ENCODE peak calls at places on chromosomes 2 and 18, in nine cellular contexts. N, E, S, Q, B, Y, F, K and G are unnamed samples.

GRCh38 chr2:121427187-121427689 is 103.4 kb upstream of the RNU4ATAC start:
- DNase-seq in F (no peak), E (no peak), Q (no peak), N (no peak), Y (no peak), S (no peak), B (no peak), K (no peak), G (no peak)

GRCh38 chr18:75218524-75218923 is 7.9 kb downstream of the TSHZ1 start:
- DNase-seq in Q (no peak), E (no peak), K (no peak), Y (peak), F (no peak), S (no peak), B (no peak), N (no peak), G (no peak)

GRCh38 chr2:36892805-36893204 is 73.5 kb downstream of the STRN start:
- DNase-seq in Y (no peak), K (no peak), S (no peak), E (no peak), N (no peak), Q (no peak), F (no peak), B (no peak), G (no peak)

GRCh38 chr18:6355789-6356589 is 58.7 kb downstream of the L3MBTL4 start:
- DNase-seq in K (peak), B (peak), F (peak), E (peak), N (no peak), S (peak), Q (no peak), Y (no peak), G (no peak)

GRCh38 chr2:5696741-5697521 is 4.7 kb downstream of the SOX11 start:
- DNase-seq in N (no peak), K (no peak), Q (no peak), E (peak), B (no peak), S (no peak), Y (no peak), F (peak), G (no peak)

GRCh38 chr2:98470851-98471255 is 26.2 kb downstream of the INPP4A start:
- DNase-seq in Q (no peak), B (no peak), F (no peak), E (no peak), K (peak), Y (no peak), N (no peak), S (no peak), G (no peak)

GRCh38 chr2:173214213-173214612 is 138.6 kb downstream of the MAP3K20 start:
- DNase-seq in Y (no peak), S (no peak), K (no peak), N (no peak), B (no peak), F (no peak), E (no peak), Q (no peak), G (no peak)

GRCh38 chr18:72869786-72870185 is 2.0 kb upstream of the NETO1 start:
- DNase-seq in S (no peak), E (no peak), K (no peak), N (no peak), Y (no peak), F (peak), Q (no peak), B (no peak), G (no peak)

GRCh38 chr18:56322403-56322802 is 316.0 kb downstream of the TXNL1 start:
- DNase-seq in Q (no peak), Y (no peak), N (no peak), F (no peak), E (no peak), B (no peak), S (no peak), K (no peak), G (no peak)

GRCh38 chr2:47599171-47599570 is 183.8 kb upstream of the MSH6 start:
- DNase-seq in K (peak), B (no peak), S (no peak), F (no peak), E (no peak), N (no peak), Y (no peak), Q (no peak), G (no peak)

DNA sequence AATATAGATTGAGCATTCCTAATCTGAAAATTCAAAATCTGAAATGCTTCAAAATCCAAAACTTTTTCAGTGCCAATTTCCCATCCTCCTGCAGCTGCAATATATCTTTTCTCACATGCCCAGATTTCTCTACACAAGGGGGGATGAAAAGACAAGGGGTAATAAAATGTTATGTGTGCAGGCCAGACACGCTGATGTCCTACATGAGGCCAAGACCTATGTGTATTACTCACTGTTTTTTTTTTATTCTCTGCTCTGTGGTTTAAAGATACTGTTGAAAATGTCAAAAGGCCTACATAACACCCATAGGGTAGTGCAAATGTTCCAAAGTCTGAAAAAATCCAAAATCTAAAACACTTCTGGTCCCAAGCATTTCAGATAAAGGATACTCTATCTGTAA is 41.2 kb upstream of the CWC22 start:
- DNase-seq in Y (no peak), S (no peak), N (no peak), F (peak), Q (no peak), K (no peak), E (no peak), B (no peak), G (no peak)
- H3K4me3 ChIP-seq in Y (no peak), S (no peak), N (no peak), F (no peak), Q (no peak), K (no peak), E (no peak), B (no peak), G (no peak)

DNA sequence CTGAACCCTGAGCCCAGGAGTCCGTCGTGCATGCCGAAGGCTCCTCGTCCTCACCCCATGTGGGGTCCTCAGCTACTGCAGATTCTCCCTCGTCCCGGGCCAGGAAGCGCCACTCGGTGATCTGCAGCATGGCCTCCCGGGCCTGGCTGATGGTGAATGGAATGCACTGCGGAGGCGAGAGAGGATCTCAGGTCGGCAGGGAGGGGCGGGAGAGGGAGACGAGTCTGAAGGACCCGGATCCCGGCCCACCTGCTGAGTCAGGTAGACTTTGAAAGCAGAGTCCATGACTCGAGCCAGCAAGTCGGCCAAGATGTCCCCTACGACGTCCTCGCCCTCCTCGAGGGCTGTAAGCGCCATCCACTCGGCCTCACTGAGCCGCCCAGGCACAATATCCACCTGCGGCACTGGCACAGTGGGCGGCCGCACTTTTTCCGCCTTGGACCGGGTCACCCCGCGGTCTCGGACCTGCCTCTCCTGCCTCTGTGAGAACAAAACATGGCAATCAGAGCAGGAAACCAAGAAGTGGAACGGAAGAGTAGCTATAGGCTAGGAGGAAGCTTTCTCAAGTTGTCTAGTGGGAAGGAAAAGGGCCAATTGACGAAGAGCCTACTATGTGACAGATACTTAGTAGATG is 5.5 kb downstream of the C2orf81 start:
- DNase-seq in N (peak), E (peak), Y (peak), B (no peak), S (no peak), Q (no peak), K (no peak), F (no peak), G (no peak)
- H3K4me3 ChIP-seq in N (peak), E (peak), Y (no peak), B (peak), S (no peak), Q (no peak), K (no peak), F (peak), G (no peak)

GRCh38 chr2:25276569-25277465 is 64.9 kb downstream of the DNMT3A start:
- DNase-seq in K (peak), E (no peak), Q (peak), N (peak), S (no peak), F (peak), B (no peak), Y (peak), G (no peak)
- H3K4me3 ChIP-seq in K (peak), E (no peak), Q (no peak), N (peak), S (no peak), F (no peak), B (no peak), Y (no peak), G (no peak)

GRCh38 chr2:199463708-199464613 is 6.2 kb upstream of the SATB2 start:
- DNase-seq in E (peak), Y (peak), K (no peak), Q (no peak), N (no peak), B (no peak), S (no peak), F (peak), G (no peak)

GRCh38 chr2:199463000-199463692 is 5.4 kb upstream of the SATB2 start:
- DNase-seq in N (peak), Y (peak), S (peak), E (peak), F (peak), Q (peak), B (peak), K (peak), G (no peak)

GRCh38 chr2:199465988-199466703 is 8.4 kb upstream of the SATB2 start:
- DNase-seq in Y (peak), K (no peak), N (no peak), E (no peak), B (no peak), F (no peak), S (no peak), Q (no peak), G (no peak)

GRCh38 chr2:199465390-199465789 is 7.7 kb upstream of the SATB2 start:
- DNase-seq in S (no peak), Y (no peak), B (no peak), E (no peak), N (no peak), K (no peak), F (no peak), Q (no peak), G (no peak)

DNA sequence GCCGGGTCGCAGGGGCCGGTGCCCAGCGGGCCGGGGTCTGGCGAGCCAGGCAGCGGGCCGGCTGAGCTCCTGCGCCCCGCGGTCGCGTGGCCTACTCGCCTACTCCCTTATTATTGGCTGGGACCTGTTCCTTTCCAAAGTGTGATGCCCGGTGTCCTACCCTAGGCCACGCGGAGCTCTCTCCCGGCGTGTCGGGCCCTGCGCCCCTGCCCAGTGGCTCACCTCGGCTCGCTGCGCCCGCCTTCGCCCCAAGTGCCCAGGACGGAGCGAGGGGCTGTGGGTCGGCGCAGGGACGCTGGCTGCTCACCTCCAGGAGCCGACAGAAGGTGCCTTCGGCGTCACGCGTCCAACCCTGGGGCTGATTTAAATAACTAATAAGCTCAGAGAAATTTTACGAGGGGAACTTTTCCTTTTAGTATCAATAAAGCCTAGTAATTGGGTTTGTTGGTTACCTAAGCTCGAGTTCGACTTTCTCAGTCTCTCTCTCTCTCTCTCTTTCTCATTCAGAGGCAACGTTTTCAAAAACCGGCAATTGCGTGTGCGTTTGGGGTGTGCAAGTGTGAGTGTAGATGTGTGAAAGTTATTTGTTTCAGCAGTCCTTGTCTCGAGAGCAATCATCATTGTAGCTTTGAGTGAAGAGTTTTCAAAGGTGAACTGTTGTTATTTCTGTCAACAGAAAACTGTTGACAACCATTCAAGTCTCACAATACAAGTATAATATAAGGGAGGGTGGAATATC is 7.0 kb upstream of the SATB2 start:
- DNase-seq in Y (peak), F (no peak), Q (no peak), B (no peak), N (no peak), K (no peak), S (no peak), E (no peak), G (no peak)
- H3K4me3 ChIP-seq in Y (peak), F (no peak), Q (no peak), B (no peak), N (no peak), K (no peak), S (no peak), E (no peak), G (no peak)

GRCh38 chr18:33034941-33035340 is 262.1 kb upstream of the KLHL14 start:
- DNase-seq in Q (no peak), Y (no peak), E (no peak), N (no peak), K (no peak), B (no peak), S (no peak), F (peak), G (no peak)

DNA sequence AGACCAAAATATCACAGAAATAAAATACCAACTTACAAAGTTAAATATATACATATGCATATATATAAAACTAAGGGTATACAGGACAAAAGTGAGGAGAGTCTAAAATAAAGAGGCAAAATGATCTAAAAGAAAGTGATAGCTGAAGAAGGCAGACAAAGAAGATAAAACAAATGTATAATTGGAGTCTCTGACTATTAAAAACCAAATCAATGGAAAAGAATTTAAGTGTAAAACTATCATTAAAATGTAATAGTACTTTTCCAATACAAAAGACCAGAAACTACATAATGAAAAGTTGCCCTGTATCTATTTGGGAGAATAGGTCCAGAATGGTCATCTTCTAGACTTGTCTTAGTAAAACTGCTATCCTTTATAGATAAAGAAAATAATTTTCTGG is 267.4 kb upstream of the KLHL14 start:
- DNase-seq in K (no peak), E (no peak), B (no peak), Q (no peak), Y (no peak), S (no peak), F (no peak), N (no peak), G (no peak)
- H3K4me3 ChIP-seq in K (no peak), E (no peak), B (no peak), Q (no peak), Y (no peak), S (no peak), F (no peak), N (no peak), G (no peak)

GRCh38 chr2:74496997-74497776 is 2.2 kb downstream of the LBX2 start:
- DNase-seq in Y (no peak), E (no peak), S (no peak), F (no peak), B (no peak), K (no peak), N (peak), Q (no peak), G (no peak)
- H3K4me3 ChIP-seq in Y (no peak), E (peak), S (no peak), F (no peak), B (no peak), K (peak), N (no peak), Q (no peak), G (no peak)

GRCh38 chr2:11542275-11542819 is 8.5 kb downstream of the GREB1 start:
- DNase-seq in F (no peak), B (no peak), E (no peak), S (no peak), K (no peak), Q (no peak), N (no peak), Y (no peak), G (no peak)
- H3K4me3 ChIP-seq in F (no peak), B (no peak), E (no peak), S (no peak), K (no peak), Q (no peak), N (no peak), Y (no peak), G (no peak)

GRCh38 chr2:145689277-145689676 is 1169.4 kb upstream of the ZEB2 start:
- DNase-seq in F (no peak), B (no peak), N (no peak), Y (no peak), S (no peak), K (no peak), E (no peak), Q (no peak), G (no peak)

GRCh38 chr2:145685323-145686050 is 1165.6 kb upstream of the ZEB2 start:
- DNase-seq in B (no peak), Q (no peak), K (no peak), F (peak), Y (no peak), E (peak), N (no peak), S (no peak), G (no peak)

GRCh38 chr2:145690183-145690582 is 1170.3 kb upstream of the ZEB2 start:
- DNase-seq in E (peak), S (no peak), N (no peak), F (peak), K (no peak), Q (no peak), Y (no peak), B (no peak), G (no peak)

GRCh38 chr2:145688156-145688555 is 1168.2 kb upstream of the ZEB2 start:
- DNase-seq in Q (no peak), S (no peak), Y (no peak), N (no peak), K (no peak), B (no peak), F (no peak), E (no peak), G (no peak)

GRCh38 chr2:145687445-145688104 is 1167.7 kb upstream of the ZEB2 start:
- DNase-seq in F (peak), B (no peak), N (no peak), K (no peak), Y (no peak), E (peak), Q (no peak), S (no peak), G (no peak)
- H3K4me3 ChIP-seq in F (no peak), B (no peak), N (no peak), K (no peak), Y (no peak), E (no peak), Q (no peak), S (no peak), G (no peak)

GRCh38 chr2:27085062-27085669 is 1.4 kb upstream of the KHK start:
- DNase-seq in Q (no peak), B (no peak), Y (no peak), K (no peak), E (no peak), N (no peak), S (no peak), F (no peak), G (no peak)
- H3K4me3 ChIP-seq in Q (peak), B (peak), Y (no peak), K (peak), E (peak), N (no peak), S (peak), F (peak), G (peak)

GRCh38 chr2:241844831-241845578 is 13.7 kb downstream of the PDCD1 start:
- DNase-seq in N (peak), S (no peak), Y (peak), F (no peak), B (no peak), K (no peak), E (no peak), Q (no peak), G (no peak)
- H3K4me3 ChIP-seq in N (no peak), S (no peak), Y (no peak), F (no peak), B (no peak), K (no peak), E (peak), Q (no peak), G (peak)